ENCODE peak calls at places on chromosomes 3 and 15, in four cellular contexts. L, I, U and B are unnamed samples.

GRCh38 chr3:127671523-127672428 is 976 bp upstream of the ABTB1 start:
- DNase-seq in I (peak), L (no peak), U (peak), B (no peak)

GRCh38 chr3:32643816-32644215 is 41.2 kb upstream of the CNOT10 start:
- DNase-seq in U (no peak), I (no peak), L (no peak), B (no peak)

GRCh38 chr3:173411288-173412064 is 13.9 kb downstream of the NLGN1 start:
- DNase-seq in I (no peak), U (no peak), L (no peak), B (peak)

GRCh38 chr3:71681224-71681668 is 44.0 kb downstream of the EIF4E3 start:
- DNase-seq in L (peak), I (peak), U (peak), B (peak)

GRCh38 chr15:31207246-31207645 is 105.7 kb upstream of the TRPM1 start:
- DNase-seq in I (no peak), U (no peak), L (no peak), B (no peak)

GRCh38 chr3:197380786-197381185 is 82.4 kb upstream of the DLG1 start:
- DNase-seq in I (no peak), L (no peak), U (peak), B (no peak)

GRCh38 chr3:160409812-160410610 is 10.6 kb downstream of the SMC4 start:
- DNase-seq in L (no peak), I (no peak), U (no peak), B (no peak)

GRCh38 chr15:58564967-58565366 is 133.2 kb downstream of the LIPC start:
- DNase-seq in I (no peak), L (no peak), U (no peak), B (no peak)

GRCh38 chr3:143970773-143971366 is 753 bp upstream of the DIPK2A start:
- DNase-seq in U (peak), L (peak), I (peak), B (no peak)

GRCh38 chr3:125381743-125382142 is 6.6 kb upstream of the ZNF148 start:
- DNase-seq in I (no peak), L (no peak), U (no peak), B (no peak)

GRCh38 chr3:10561942-10562565 is 56.7 kb upstream of the ATP2B2 start:
- DNase-seq in U (no peak), I (no peak), L (no peak), B (no peak)

GRCh38 chr3:43932921-43933320 is 242.2 kb downstream of the ABHD5 start:
- DNase-seq in I (no peak), L (no peak), U (no peak), B (peak)

GRCh38 chr15:29986946-29987345 is 95.8 kb upstream of the GOLGA8J start:
- DNase-seq in I (no peak), L (no peak), U (no peak), B (no peak)

GRCh38 chr3:142850395-142851023 is 38.4 kb downstream of the PCOLCE2 start:
- DNase-seq in U (no peak), L (peak), I (no peak), B (peak)

GRCh38 chr3:111733154-111733553 is 125.9 kb upstream of the PHLDB2 start:
- DNase-seq in L (no peak), I (no peak), U (no peak), B (no peak)
- H3K4me3 ChIP-seq in L (peak), I (no peak), U (no peak), B (no peak)

DNA sequence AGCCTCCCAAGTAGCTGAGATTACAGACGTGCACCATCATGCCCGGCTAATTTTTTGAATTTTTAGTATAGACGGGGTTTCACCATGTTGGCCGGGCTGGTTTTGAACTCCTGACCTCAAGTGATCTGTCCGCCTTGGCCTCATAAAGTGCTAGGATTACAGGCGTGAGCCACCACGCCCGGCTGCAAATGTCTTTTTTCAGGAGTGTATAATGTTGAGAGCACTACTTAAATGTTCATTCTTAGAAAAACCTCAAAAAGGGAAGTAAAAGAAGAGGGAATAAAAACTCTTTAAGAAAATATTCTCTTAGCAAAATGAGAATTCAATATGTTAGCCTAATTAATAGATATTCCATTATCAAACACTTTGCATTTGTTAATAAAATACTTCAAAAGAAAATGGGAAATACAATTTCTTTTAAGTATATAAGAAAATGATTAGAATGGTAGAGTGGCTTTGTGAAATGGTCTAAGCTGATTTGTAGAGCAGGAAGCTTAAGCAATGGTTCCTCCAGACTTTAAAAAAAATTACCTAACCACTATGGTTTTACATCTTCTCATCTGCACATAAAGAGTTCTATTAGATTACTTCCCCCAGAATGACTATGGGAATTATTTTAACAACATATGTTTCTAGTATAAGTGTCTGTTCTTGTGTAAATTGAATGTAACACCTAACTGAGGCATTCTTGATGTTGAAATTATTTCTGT is 226.7 kb upstream of the ALCAM start:
- DNase-seq in L (no peak), I (no peak), U (no peak), B (no peak)
- H3K4me3 ChIP-seq in L (no peak), I (no peak), U (no peak), B (no peak)

GRCh38 chr15:55234800-55235104 is 38.0 kb upstream of the RSL24D1 start:
- DNase-seq in U (no peak), L (no peak), I (no peak), B (no peak)
- H3K4me3 ChIP-seq in U (no peak), L (no peak), I (no peak), B (no peak)

GRCh38 chr3:133893683-133894333 is 1.9 kb downstream of the RAB6B start:
- DNase-seq in I (no peak), L (no peak), U (no peak), B (no peak)
- H3K4me3 ChIP-seq in I (peak), L (no peak), U (peak), B (no peak)

GRCh38 chr3:149267565-149267964 is 45.9 kb upstream of the CP start:
- DNase-seq in U (no peak), L (no peak), I (no peak), B (no peak)

GRCh38 chr3:149266733-149267132 is 45.1 kb upstream of the CP start:
- DNase-seq in L (no peak), U (no peak), I (no peak), B (peak)

GRCh38 chr3:149258298-149258697 is 36.7 kb upstream of the CP start:
- DNase-seq in L (no peak), U (no peak), I (no peak), B (no peak)

GRCh38 chr3:149258714-149259113 is 37.1 kb upstream of the CP start:
- DNase-seq in U (no peak), I (no peak), L (no peak), B (no peak)

DNA sequence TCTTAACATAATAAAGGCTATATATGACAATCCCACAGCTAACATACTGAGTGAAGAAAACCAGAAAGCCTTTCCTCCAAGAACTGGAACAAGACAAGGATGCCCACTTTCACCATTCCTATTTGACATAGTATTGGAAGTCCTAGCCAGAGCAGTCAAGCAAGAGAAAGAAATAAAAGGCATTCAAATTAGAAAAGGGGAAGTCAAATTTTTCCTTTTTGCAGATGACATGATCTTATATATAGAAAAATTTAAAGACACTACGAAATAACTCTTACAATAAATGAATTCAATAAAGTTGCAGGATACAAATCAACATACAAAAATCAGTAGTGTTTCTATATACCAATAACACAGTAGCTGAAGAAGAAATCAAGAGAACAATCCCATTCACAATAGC is 42.2 kb upstream of the CP start:
- DNase-seq in I (no peak), U (no peak), L (no peak), B (no peak)
- H3K4me3 ChIP-seq in I (no peak), U (no peak), L (no peak), B (no peak)

DNA sequence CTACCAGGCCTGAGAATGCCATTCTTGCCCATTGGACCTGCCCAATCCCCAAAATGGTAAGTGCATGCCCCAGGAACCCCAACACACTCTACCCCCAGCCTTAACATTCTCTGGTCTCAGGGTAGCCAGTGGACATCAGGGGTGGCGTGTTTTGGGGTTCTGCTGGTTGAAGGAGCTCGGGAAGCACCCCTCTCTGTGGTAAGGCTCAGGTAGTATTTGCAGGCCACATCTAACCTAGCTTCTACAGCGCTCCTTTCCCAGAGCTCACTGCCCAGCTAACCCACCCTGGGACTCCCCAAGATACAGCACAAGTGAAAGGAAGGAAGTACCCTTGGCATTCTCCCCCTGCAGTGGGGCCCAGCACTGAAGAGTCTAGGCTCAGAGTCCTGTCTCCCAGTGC is 19.8 kb downstream of the NMNAT3 start:
- DNase-seq in U (no peak), I (no peak), L (no peak), B (no peak)
- H3K4me3 ChIP-seq in U (no peak), I (no peak), L (no peak), B (no peak)

GRCh38 chr3:65508743-65509422 is 529.8 kb downstream of the MAGI1 start:
- DNase-seq in U (peak), I (no peak), L (no peak), B (no peak)
- H3K4me3 ChIP-seq in U (peak), I (no peak), L (no peak), B (no peak)

GRCh38 chr15:52056001-52056400 is 37.0 kb downstream of the MAPK6 start:
- DNase-seq in U (no peak), I (no peak), L (no peak), B (no peak)

GRCh38 chr15:52050416-52050815 is 31.4 kb downstream of the MAPK6 start:
- DNase-seq in I (no peak), L (no peak), U (no peak), B (no peak)

GRCh38 chr15:52056496-52056895 is 37.5 kb downstream of the MAPK6 start:
- DNase-seq in U (no peak), I (no peak), L (no peak), B (no peak)

GRCh38 chr15:52054381-52054780 is 35.4 kb downstream of the MAPK6 start:
- DNase-seq in L (no peak), U (no peak), I (no peak), B (no peak)

DNA sequence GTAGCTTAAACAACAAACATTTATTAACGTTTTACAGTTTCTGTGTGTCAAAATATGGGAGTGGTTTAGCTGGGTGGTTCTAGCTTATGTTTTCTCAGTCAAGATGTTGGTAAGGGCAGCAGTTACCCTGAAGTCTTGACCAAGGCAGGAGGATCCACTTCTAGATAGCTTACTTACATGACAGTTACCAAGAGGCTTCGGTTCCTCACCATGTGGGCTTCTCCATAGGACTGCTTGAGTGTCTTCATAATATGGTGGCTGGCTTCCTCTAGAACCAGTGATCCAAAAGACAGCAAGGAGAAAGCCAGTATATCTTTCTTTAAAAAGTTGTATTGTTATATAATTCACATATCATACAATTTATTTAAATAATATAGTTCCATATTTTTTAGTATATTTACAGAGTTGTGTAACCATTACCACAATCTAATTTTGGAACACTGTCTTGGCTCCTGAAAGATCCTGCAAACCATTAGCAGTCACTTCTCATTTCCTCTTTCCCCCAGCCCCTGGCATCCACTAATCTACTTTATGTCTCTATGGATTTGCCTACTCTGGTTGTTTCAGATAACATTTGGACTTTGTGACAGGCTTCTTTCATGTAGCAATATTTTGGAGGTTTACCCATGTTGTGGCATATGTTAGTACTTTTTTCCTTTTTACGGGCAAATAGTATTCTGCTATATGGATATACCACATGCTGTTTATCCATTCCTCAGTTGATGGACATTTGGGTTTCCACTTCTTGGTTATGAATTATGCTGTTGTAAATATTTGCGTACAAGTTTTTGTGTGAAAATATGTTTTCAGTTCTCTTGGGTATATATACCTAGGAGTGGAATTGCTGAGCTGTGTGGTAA is 33.3 kb downstream of the MAPK6 start:
- DNase-seq in U (no peak), I (no peak), L (no peak), B (no peak)
- H3K4me3 ChIP-seq in U (no peak), I (no peak), L (no peak), B (no peak)

GRCh38 chr3:16059081-16059537 is 115.4 kb upstream of the GALNT15 start:
- DNase-seq in U (no peak), L (no peak), I (no peak), B (no peak)
- H3K4me3 ChIP-seq in U (no peak), L (no peak), I (no peak), B (no peak)

GRCh38 chr3:52570076-52570475 is 33.7 kb downstream of the UQCC5 start:
- DNase-seq in I (no peak), L (no peak), U (no peak), B (no peak)
- H3K4me3 ChIP-seq in I (no peak), L (no peak), U (no peak), B (no peak)